ENCODE peak calls at places on chromosomes 2 and 18, in six cellular contexts. B is HCT116, T is GM12878, L is K562, Y is H1, H is HepG2. W is an unnamed sample.

GRCh38 chr18:74689251-74689650 is 91.6 kb downstream of the ZNF407 start:
- DNase-seq in T (no peak), Y (no peak), B (no peak), H (no peak), L (no peak), W (no peak)

GRCh38 chr2:79723830-79724229 is 211.0 kb downstream of the CTNNA2 start:
- DNase-seq in H (no peak), T (no peak), Y (no peak), L (no peak), B (no peak), W (no peak)

GRCh38 chr2:72579595-72580180 is 246.1 kb downstream of the EXOC6B start:
- DNase-seq in B (peak; percentile 26), T (no peak), L (no peak), Y (no peak), H (peak; percentile 70), W (peak; percentile 13)

GRCh38 chr2:205880048-205880447 is 197.7 kb downstream of the NRP2 start:
- DNase-seq in H (no peak), Y (no peak), B (no peak), L (no peak), T (no peak), W (no peak)

GRCh38 chr2:240820607-240821428 is 799 bp upstream of the KIF1A start:
- DNase-seq in H (no peak), B (no peak), L (no peak), T (no peak), Y (no peak), W (no peak)

GRCh38 chr2:134202361-134202760 is 51.5 kb upstream of the MGAT5 start:
- DNase-seq in L (no peak), H (no peak), B (no peak), Y (no peak), T (no peak), W (no peak)

GRCh38 chr2:48940606-48941005 is 185.1 kb upstream of the LHCGR start:
- DNase-seq in Y (no peak), T (no peak), L (no peak), H (no peak), B (no peak), W (no peak)

GRCh38 chr2:199457147-199458016 is at the start of gene SATB2:
- DNase-seq in H (no peak), L (peak; percentile 25), Y (no peak), B (peak; percentile 65), T (no peak), W (no peak)

GRCh38 chr2:37201766-37202165 is 5.5 kb downstream of the CEBPZOS start:
- DNase-seq in H (no peak), T (no peak), Y (no peak), B (no peak), L (peak; percentile 14), W (no peak)

GRCh38 chr18:26091047-26091630 is 726 bp upstream of the SS18 start:
- DNase-seq in Y (no peak), T (peak; percentile 51), L (no peak), B (peak; percentile 58), H (peak; percentile 54), W (no peak)
- H3K9ac ChIP-seq in Y (peak overlapping the region; percentile 42), T (peak overlapping the region; percentile 85), L (peak overlapping the region; percentile 96), B (peak overlapping the region; percentile 81), H (peak overlapping the region; percentile 78), W (peak overlapping the region; percentile 64)

GRCh38 chr2:85852979-85853498 is 35.8 kb downstream of the ST3GAL5 start:
- DNase-seq in H (no peak), L (no peak), T (peak; percentile 88), Y (no peak), B (no peak), W (no peak)
- TF ChIP-seq YY1 in H (no peak), L (no peak), T (no peak), Y (no peak), B (no peak), W (no peak)

GRCh38 chr2:217247511-217247910 is 387.6 kb upstream of the TNP1 start:
- DNase-seq in H (no peak), Y (no peak), B (no peak), L (no peak), T (no peak), W (no peak)

GRCh38 chr2:217249490-217250451 is 389.9 kb upstream of the TNP1 start:
- DNase-seq in Y (no peak), L (no peak), H (no peak), B (no peak), T (no peak), W (no peak)

GRCh38 chr2:217246108-217246507 is 386.2 kb upstream of the TNP1 start:
- DNase-seq in Y (no peak), L (no peak), H (no peak), T (no peak), B (no peak), W (no peak)

GRCh38 chr2:217249086-217249485 is 389.2 kb upstream of the TNP1 start:
- DNase-seq in Y (no peak), L (no peak), T (no peak), B (no peak), H (no peak), W (no peak)

DNA sequence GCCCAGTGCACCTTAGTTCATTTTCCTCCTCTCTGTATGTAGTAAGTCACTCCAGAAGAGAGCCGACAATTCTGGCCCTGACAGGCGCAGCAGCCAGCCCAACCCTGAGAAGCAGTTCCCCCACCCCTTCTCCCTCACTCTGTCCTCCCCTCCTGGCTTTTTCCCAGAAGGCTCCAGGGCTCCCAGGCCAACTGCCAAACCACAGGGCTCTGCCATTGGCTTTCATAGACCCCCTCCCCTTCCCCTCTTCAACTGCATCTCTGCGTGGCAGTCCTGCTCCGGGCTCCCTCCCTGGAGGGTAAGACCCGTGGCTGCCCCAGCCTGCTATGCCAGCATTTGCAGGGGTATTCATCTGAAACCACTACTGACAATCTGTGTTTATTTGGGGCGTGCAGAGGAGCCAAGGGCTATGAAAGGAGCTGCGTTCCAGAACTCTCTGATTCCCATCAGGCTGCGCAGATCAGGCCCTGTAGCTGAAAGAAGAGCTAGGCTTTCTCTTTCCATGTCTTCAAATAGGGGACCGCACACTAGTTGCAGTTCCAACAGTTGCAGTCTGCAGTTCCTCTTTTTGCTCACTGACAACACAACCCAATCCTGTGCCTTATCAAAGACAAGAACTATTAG is 388.6 kb upstream of the TNP1 start:
- DNase-seq in H (no peak), T (peak; percentile 7), Y (no peak), L (no peak), B (no peak), W (no peak)
- H3K9ac ChIP-seq in H (no peak overlapping the region), T (no peak overlapping the region), Y (no peak overlapping the region), L (no peak overlapping the region), B (no peak overlapping the region), W (no peak overlapping the region)

DNA sequence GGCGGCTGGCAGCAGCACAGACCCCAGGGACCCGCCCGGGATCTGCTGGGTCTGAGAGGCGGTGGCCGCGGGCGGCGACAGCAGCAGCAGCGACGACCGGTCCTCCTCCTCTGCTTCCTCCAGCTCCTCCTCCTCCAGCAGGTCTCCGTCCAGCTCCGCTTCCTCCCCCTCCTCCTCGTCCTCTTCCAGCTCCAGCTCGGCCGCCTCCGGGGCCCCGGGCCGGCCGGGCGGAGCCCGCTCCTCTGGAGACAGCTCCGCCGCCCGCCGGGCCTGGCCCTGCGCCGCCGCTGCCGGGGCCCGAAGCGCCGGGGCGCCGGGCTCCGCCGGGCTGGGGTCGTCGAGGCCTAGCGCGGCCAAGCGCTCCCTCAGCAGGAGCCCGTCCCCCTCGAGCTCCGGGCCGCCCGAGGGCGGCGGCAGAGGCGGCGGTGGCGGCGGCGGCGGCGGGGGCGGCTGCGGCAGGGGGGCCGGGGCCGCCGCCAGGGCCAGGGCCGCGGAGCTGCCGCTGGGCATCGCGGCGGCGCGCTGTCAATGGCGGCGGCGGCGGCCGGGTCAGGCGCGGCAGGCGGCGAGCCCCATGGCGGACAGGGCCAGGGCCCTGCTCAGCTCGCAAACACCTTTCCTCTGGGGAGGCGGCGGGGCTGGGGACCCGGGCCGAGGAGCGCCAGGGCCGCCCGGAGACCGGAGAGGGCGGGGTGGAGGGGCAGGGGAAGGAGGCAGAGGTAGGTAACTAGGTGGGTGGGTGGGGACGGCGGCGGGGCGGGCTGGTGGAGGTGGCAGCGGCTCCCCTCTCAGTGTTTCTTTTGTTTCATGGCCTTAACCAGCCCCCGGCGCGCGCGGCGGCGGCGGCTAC is 445 bp downstream of the MEX3C start:
- DNase-seq in Y (no peak), L (peak; percentile 39), T (no peak), B (no peak), H (no peak), W (no peak)
- TF ChIP-seq YY1 in Y (peak; percentile 68), L (peak; percentile 24), T (peak; percentile 87), B (no peak), H (peak; percentile 81), W (no peak)

GRCh38 chr18:32276256-32276655 is 86.4 kb downstream of the MEP1B start:
- DNase-seq in T (no peak), B (no peak), H (no peak), Y (no peak), L (no peak), W (no peak)
- H3K9ac ChIP-seq in T (no peak overlapping the region), B (no peak overlapping the region), H (no peak overlapping the region), Y (no peak overlapping the region), L (no peak overlapping the region), W (no peak overlapping the region)